ENCODE peak calls at places on chromosomes 1 and 21, in nine cellular contexts. P is uterus, E is LNCaP clone FGC, R is transverse colon, H is AG08396, I is germinal center, G is T-helper 2 cell, Y is brain microvascular endothelial cell, F is RCC 7860. J is an unnamed sample.

GRCh38 chr1:237124856-237125462 is 83.0 kb downstream of the RYR2 start:
- DNase-seq in P (no peak), E (peak), R (no peak), H (no peak), I (peak), G (no peak), Y (no peak), F (no peak), J (peak)

GRCh38 chr1:9537863-9538668 is 1.2 kb upstream of the SLC25A33 start:
- DNase-seq in P (no peak), E (peak), R (peak), H (no peak), I (no peak), G (no peak), Y (no peak), F (no peak), J (no peak)

GRCh38 chr21:29190920-29191319 is 60.5 kb downstream of the MAP3K7CL start:
- DNase-seq in P (no peak), E (no peak), R (no peak), H (no peak), I (no peak), G (no peak), Y (no peak), F (no peak), J (no peak)

GRCh38 chr1:182389619-182390047 is 2.0 kb downstream of the GLUL start:
- DNase-seq in P (peak), E (no peak), R (peak), H (peak), I (no peak), G (no peak), Y (no peak), F (no peak), J (peak)

GRCh38 chr1:118294817-118295486 is 109.9 kb upstream of the SPAG17 start:
- DNase-seq in P (no peak), E (no peak), R (no peak), H (no peak), I (no peak), G (no peak), Y (peak), F (no peak), J (no peak)

GRCh38 chr1:166859597-166859996 is 16.5 kb downstream of the TADA1 start:
- DNase-seq in P (no peak), E (no peak), R (no peak), H (no peak), I (peak), G (no peak), Y (no peak), F (no peak), J (no peak)

GRCh38 chr1:180952657-180953013 is 39.9 kb downstream of the KIAA1614 start:
- DNase-seq in P (no peak), E (no peak), R (no peak), H (no peak), I (no peak), G (no peak), Y (no peak), F (no peak), J (no peak)

GRCh38 chr1:212515329-212515760 is 82.6 kb downstream of the NENF start:
- DNase-seq in P (no peak), E (no peak), R (no peak), H (no peak), I (no peak), G (no peak), Y (no peak), F (no peak), J (no peak)

GRCh38 chr1:221098462-221099406 is 219.5 kb downstream of the HLX start:
- DNase-seq in P (no peak), E (no peak), R (no peak), H (no peak), I (no peak), G (no peak), Y (no peak), F (no peak), J (no peak)

GRCh38 chr1:214331827-214332423 is 51.0 kb downstream of the SMYD2 start:
- DNase-seq in P (no peak), E (no peak), R (peak), H (peak), I (peak), G (no peak), Y (peak), F (peak), J (no peak)

GRCh38 chr1:214022810-214023425 is 35.1 kb downstream of the PROX1 start:
- DNase-seq in P (no peak), E (no peak), R (no peak), H (no peak), I (no peak), G (no peak), Y (no peak), F (no peak), J (no peak)

GRCh38 chr1:31977361-31978131 is 36.1 kb upstream of the KHDRBS1 start:
- DNase-seq in P (no peak), E (no peak), R (no peak), H (peak), I (no peak), G (no peak), Y (peak), F (peak), J (no peak)

GRCh38 chr1:159917533-159917932 is 7.8 kb downstream of the TAGLN2 start:
- DNase-seq in P (no peak), E (no peak), R (peak), H (no peak), I (no peak), G (no peak), Y (no peak), F (no peak), J (no peak)

GRCh38 chr1:108816049-108816882 is 40.6 kb downstream of the AKNAD1 start:
- DNase-seq in P (peak), E (no peak), R (peak), H (peak), I (no peak), G (no peak), Y (peak), F (peak), J (peak)

GRCh38 chr1:30758785-30759380 is 1.3 kb upstream of the LAPTM5 start:
- DNase-seq in P (no peak), E (no peak), R (no peak), H (no peak), I (no peak), G (no peak), Y (no peak), F (no peak), J (no peak)

GRCh38 chr1:15410223-15410883 is 665 bp downstream of the EFHD2 start:
- DNase-seq in P (no peak), E (no peak), R (no peak), H (no peak), I (peak), G (no peak), Y (no peak), F (no peak), J (no peak)

J was measured in mucosa of descending colon.